ENCODE peak calls at places on chromosome 19, in four cellular contexts. One of them, this sample, is unnamed.

GRCh38 chr19:42965204-42965603 is 28.2 kb upstream of the PSG7 start:
- DNase-seq in CD4-positive, alpha-beta T cell: no peak
- DNase-seq in lower lobe of right lung: no peak
- DNase-seq in thoracic aorta: no peak
- DNase-seq in this sample: no peak

GRCh38 chr19:47227347-47228167 is 3.4 kb downstream of the BBC3 start:
- DNase-seq in lower lobe of right lung: peak; percentile 94
- DNase-seq in thoracic aorta: peak; percentile 74
- DNase-seq in CD4-positive, alpha-beta T cell: no peak
- DNase-seq in this sample: peak; percentile 51

GRCh38 chr19:23867895-23868294 is 46.8 kb upstream of the ZNF726 start:
- DNase-seq in CD4-positive, alpha-beta T cell: no peak
- DNase-seq in thoracic aorta: no peak
- DNase-seq in lower lobe of right lung: no peak
- DNase-seq in this sample: no peak

GRCh38 chr19:29810504-29810871 is 1.3 kb upstream of the CCNE1 start:
- DNase-seq in CD4-positive, alpha-beta T cell: no peak
- DNase-seq in lower lobe of right lung: peak; percentile 41
- DNase-seq in thoracic aorta: no peak
- DNase-seq in this sample: no peak

GRCh38 chr19:3851254-3852176 is 17.3 kb downstream of the ZFR2 start:
- DNase-seq in CD4-positive, alpha-beta T cell: no peak
- DNase-seq in thoracic aorta: no peak
- DNase-seq in lower lobe of right lung: no peak
- DNase-seq in this sample: no peak

GRCh38 chr19:49861127-49861526 is 6.2 kb downstream of the PNKP start:
- DNase-seq in lower lobe of right lung: peak; percentile 49
- DNase-seq in CD4-positive, alpha-beta T cell: no peak
- DNase-seq in thoracic aorta: no peak
- DNase-seq in this sample: no peak

GRCh38 chr19:49689133-49690072 is at the start of gene ADM5:
- DNase-seq in lower lobe of right lung: peak; percentile 69
- DNase-seq in thoracic aorta: no peak
- DNase-seq in CD4-positive, alpha-beta T cell: peak; percentile 28
- DNase-seq in this sample: peak; percentile 53

GRCh38 chr19:6976197-6976596 is 45.0 kb downstream of the MBD3L2B start:
- DNase-seq in thoracic aorta: no peak
- DNase-seq in CD4-positive, alpha-beta T cell: no peak
- DNase-seq in lower lobe of right lung: no peak
- DNase-seq in this sample: no peak

GRCh38 chr19:50500060-50500752 is 10.8 kb downstream of the JOSD2 start:
- DNase-seq in lower lobe of right lung: peak; percentile 44
- DNase-seq in thoracic aorta: no peak
- DNase-seq in CD4-positive, alpha-beta T cell: no peak
- DNase-seq in this sample: no peak

GRCh38 chr19:34213283-34213682 is 41.0 kb downstream of the LSM14A start:
- DNase-seq in lower lobe of right lung: no peak
- DNase-seq in thoracic aorta: no peak
- DNase-seq in CD4-positive, alpha-beta T cell: no peak
- DNase-seq in this sample: no peak

GRCh38 chr19:48926909-48927308 is 6.6 kb upstream of the DHDH start:
- DNase-seq in CD4-positive, alpha-beta T cell: no peak
- DNase-seq in thoracic aorta: peak; percentile 67
- DNase-seq in lower lobe of right lung: peak; percentile 70
- DNase-seq in this sample: no peak

GRCh38 chr19:47589824-47590223 is 16.9 kb upstream of the ZNF541 start:
- DNase-seq in CD4-positive, alpha-beta T cell: no peak
- DNase-seq in thoracic aorta: no peak
- DNase-seq in lower lobe of right lung: no peak
- DNase-seq in this sample: no peak

DNA sequence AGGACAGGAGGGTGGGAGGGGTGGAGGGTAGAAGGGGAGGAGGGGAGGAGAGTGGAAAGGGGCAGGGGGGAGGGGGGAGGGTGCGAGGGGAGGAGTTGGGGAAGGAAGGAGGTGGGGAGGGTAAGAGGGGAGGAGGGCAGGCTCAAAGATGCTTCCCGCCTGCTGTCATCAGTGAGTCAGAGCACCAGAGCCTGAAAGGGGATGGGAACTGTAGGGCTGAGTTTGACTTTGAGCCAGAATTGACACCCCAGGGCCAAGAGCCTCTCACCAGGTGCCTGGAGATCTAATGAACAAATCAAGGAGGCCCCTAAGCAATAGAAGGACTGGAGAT is 786.1 kb downstream of the UQCRFS1 start:
- DNase-seq in CD4-positive, alpha-beta T cell: no peak
- DNase-seq in lower lobe of right lung: no peak
- DNase-seq in thoracic aorta: no peak
- DNase-seq in this sample: no peak
- H3K27ac ChIP-seq in CD4-positive, alpha-beta T cell: no peak overlapping the region
- H3K27ac ChIP-seq in lower lobe of right lung: no peak overlapping the region
- H3K27ac ChIP-seq in thoracic aorta: no peak overlapping the region
- H3K27ac ChIP-seq in this sample: no peak overlapping the region

DNA sequence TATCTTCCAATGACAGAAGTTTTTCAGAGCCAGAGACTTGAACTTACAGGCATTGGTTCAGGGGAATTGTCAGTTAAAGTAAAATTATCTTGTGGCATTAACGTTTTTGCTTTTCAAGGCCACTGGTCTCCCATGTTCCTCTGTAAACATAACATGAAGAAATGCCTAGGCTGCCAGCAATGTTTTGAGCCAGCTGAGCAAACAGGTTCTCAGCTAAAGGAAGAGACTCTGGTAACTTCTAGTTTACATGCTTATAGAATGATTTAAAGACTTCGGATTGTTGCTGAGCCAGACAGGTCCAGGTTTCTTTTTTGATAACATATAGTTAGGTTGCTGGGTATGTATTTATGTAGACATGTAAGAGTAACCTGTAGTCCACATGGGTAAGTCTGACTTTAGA is 35.7 kb downstream of the ZNF493 start:
- DNase-seq in CD4-positive, alpha-beta T cell: no peak
- DNase-seq in lower lobe of right lung: no peak
- DNase-seq in thoracic aorta: no peak
- DNase-seq in this sample: no peak
- H3K27ac ChIP-seq in CD4-positive, alpha-beta T cell: no peak overlapping the region
- H3K27ac ChIP-seq in lower lobe of right lung: no peak overlapping the region
- H3K27ac ChIP-seq in thoracic aorta: no peak overlapping the region
- H3K27ac ChIP-seq in this sample: no peak overlapping the region

GRCh38 chr19:4870025-4870700 is 2.7 kb upstream of the PLIN3 start:
- DNase-seq in thoracic aorta: peak; percentile 60
- DNase-seq in CD4-positive, alpha-beta T cell: no peak
- DNase-seq in lower lobe of right lung: peak; percentile 65
- DNase-seq in this sample: no peak

GRCh38 chr19:4871711-4872110 is 4.2 kb upstream of the PLIN3 start:
- DNase-seq in lower lobe of right lung: no peak
- DNase-seq in CD4-positive, alpha-beta T cell: no peak
- DNase-seq in thoracic aorta: no peak
- DNase-seq in this sample: no peak

GRCh38 chr19:4878491-4878968 is 11.1 kb upstream of the PLIN3 start:
- DNase-seq in lower lobe of right lung: no peak
- DNase-seq in CD4-positive, alpha-beta T cell: no peak
- DNase-seq in thoracic aorta: no peak
- DNase-seq in this sample: no peak

GRCh38 chr19:4877753-4878490 is 10.5 kb upstream of the PLIN3 start:
- DNase-seq in CD4-positive, alpha-beta T cell: no peak
- DNase-seq in lower lobe of right lung: no peak
- DNase-seq in thoracic aorta: peak; percentile 21
- DNase-seq in this sample: no peak

DNA sequence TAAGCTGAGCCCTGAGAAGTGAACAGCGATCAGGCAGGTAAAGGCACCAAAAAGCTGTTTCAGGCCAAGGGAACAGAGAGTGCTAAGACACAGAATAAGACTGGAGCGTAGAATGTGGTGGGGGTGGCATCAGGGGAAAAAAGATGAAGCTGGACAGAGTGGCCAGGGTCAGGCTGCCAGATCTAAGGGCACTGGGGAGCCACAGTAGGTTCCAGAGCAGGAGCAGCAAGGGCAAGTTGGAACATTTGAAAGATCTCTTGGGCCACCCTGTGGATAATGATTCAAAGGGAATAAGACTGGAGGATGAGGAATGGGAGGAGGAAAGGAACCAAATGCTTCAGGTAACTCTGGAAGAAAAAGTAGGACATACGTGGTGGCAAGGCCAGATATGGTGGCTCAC is 6.5 kb upstream of the PLIN3 start:
- DNase-seq in thoracic aorta: no peak
- DNase-seq in CD4-positive, alpha-beta T cell: no peak
- DNase-seq in lower lobe of right lung: no peak
- DNase-seq in this sample: no peak
- H3K27ac ChIP-seq in thoracic aorta: no peak overlapping the region
- H3K27ac ChIP-seq in CD4-positive, alpha-beta T cell: no peak overlapping the region
- H3K27ac ChIP-seq in lower lobe of right lung: no peak overlapping the region
- H3K27ac ChIP-seq in this sample: no peak overlapping the region

DNA sequence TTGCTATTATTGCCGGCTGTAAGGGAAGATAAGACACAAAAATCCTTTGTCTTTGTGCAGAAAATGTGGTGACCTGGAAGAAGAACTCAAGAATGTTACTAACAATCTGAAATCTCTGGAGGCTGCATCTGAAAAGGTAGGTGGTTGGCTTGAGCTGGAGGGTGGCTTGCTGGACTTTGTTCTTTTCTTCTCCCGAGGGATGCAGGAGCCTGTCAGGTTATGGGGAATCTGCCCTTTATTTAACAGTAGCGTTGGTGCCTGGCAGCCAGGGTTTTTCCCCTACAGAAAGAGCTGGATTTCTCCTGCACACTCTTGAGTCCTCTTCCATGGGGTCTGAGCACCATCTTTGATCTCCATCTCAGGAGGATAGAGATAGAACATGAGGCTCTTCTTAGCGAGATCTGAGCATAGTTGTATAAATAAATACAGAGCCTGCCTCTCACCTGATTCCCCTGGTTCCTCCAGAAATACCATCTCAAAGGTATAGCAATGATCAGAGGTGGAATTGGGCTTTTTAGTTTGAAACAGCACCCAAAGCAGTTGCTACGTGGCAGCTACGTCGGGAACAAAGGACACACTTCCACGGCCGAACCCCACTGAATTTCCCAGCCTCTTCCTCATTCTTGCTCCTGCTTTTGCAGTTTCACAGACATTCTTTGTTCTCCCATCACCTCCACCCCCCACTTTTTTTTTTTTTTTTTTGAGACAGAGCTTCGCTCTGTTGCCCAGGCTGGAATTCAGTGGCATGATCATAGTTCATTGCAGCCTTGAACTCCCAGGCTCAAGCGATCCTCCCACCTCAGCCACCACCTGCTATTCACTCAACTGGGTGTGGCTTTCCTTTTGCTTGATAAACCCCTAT is 12.9 kb downstream of the TPM4 start:
- DNase-seq in thoracic aorta: no peak
- DNase-seq in CD4-positive, alpha-beta T cell: no peak
- DNase-seq in lower lobe of right lung: no peak
- DNase-seq in this sample: no peak
- H3K27ac ChIP-seq in thoracic aorta: no peak overlapping the region
- H3K27ac ChIP-seq in CD4-positive, alpha-beta T cell: no peak overlapping the region
- H3K27ac ChIP-seq in lower lobe of right lung: peak overlapping the region; percentile 75
- H3K27ac ChIP-seq in this sample: no peak overlapping the region

GRCh38 chr19:31387662-31388175 is 38.5 kb upstream of the TSHZ3 start:
- DNase-seq in thoracic aorta: no peak
- DNase-seq in CD4-positive, alpha-beta T cell: no peak
- DNase-seq in lower lobe of right lung: no peak
- DNase-seq in this sample: no peak
- H3K27ac ChIP-seq in thoracic aorta: no peak overlapping the region
- H3K27ac ChIP-seq in CD4-positive, alpha-beta T cell: no peak overlapping the region
- H3K27ac ChIP-seq in lower lobe of right lung: no peak overlapping the region
- H3K27ac ChIP-seq in this sample: no peak overlapping the region

GRCh38 chr19:38265213-38265861 is 964 bp downstream of the SPINT2 start:
- DNase-seq in lower lobe of right lung: peak; percentile 73
- DNase-seq in thoracic aorta: no peak
- DNase-seq in CD4-positive, alpha-beta T cell: no peak
- DNase-seq in this sample: no peak

GRCh38 chr19:38267780-38268430 is 3.5 kb downstream of the SPINT2 start:
- DNase-seq in CD4-positive, alpha-beta T cell: no peak
- DNase-seq in thoracic aorta: no peak
- DNase-seq in lower lobe of right lung: peak; percentile 65
- DNase-seq in this sample: no peak

GRCh38 chr19:38266981-38267597 is 2.7 kb downstream of the SPINT2 start:
- DNase-seq in CD4-positive, alpha-beta T cell: no peak
- DNase-seq in lower lobe of right lung: no peak
- DNase-seq in thoracic aorta: no peak
- DNase-seq in this sample: no peak

GRCh38 chr19:38264486-38265212 is at the start of gene SPINT2:
- DNase-seq in thoracic aorta: no peak
- DNase-seq in lower lobe of right lung: peak; percentile 94
- DNase-seq in CD4-positive, alpha-beta T cell: peak; percentile 27
- DNase-seq in this sample: peak; percentile 39

DNA sequence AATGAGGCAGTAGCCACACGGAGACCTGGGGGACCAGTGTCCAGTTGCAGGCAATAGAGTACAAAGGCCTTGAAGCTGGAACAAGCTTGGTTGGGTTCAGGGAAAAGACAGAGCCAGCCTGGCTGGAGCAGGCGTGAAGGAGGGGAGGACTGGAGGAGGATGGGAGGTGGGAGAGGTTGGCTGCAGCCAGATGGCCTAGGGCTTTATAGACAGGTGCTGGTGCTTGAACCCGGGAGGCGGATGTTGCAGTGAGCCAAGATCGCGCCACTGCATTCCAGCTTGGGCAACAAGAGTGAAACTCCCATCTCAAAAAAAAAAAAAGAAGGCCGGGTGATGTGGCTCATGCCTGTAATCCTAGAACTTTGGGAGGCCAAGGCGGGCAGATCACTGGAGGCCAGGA is 1.7 kb downstream of the SPINT2 start:
- DNase-seq in thoracic aorta: no peak
- DNase-seq in lower lobe of right lung: no peak
- DNase-seq in CD4-positive, alpha-beta T cell: no peak
- DNase-seq in this sample: no peak
- H3K27ac ChIP-seq in thoracic aorta: peak overlapping the region; percentile 99
- H3K27ac ChIP-seq in lower lobe of right lung: peak overlapping the region; percentile 93
- H3K27ac ChIP-seq in CD4-positive, alpha-beta T cell: no peak overlapping the region
- H3K27ac ChIP-seq in this sample: no peak overlapping the region

This sample was measured in CD8-positive, alpha-beta T cell.